ENCODE peak calls at places on chromosomes 4 and X, in seven cellular contexts. D is A549, M is H1, S is thoracic aorta, B is body of pancreas, Z is hepatocyte, U is uterus. K is an unnamed sample.

GRCh38 chr4:151034829-151035228 is 19.7 kb upstream of the LRBA start:
- DNase-seq in S (no peak), Z (no peak), B (no peak), M (no peak), U (no peak), D (no peak), K (no peak)

GRCh38 chr4:15848191-15848842 is 70.2 kb downstream of the CD38 start:
- DNase-seq in B (no peak), S (no peak), Z (no peak), M (no peak), D (no peak), U (no peak), K (no peak)

GRCh38 chr4:26589699-26590098 is 5.8 kb downstream of the TBC1D19 start:
- DNase-seq in B (peak), S (no peak), Z (no peak), D (no peak), M (no peak), U (no peak), K (no peak)

GRCh38 chrX:40175416-40176255 is 77.9 kb upstream of the BCOR start:
- DNase-seq in B (peak), M (peak), Z (peak), D (peak), U (peak), S (no peak), K (no peak)

GRCh38 chrX:38627683-38628082 is 66.3 kb downstream of the TSPAN7 start:
- DNase-seq in B (peak), M (no peak), S (no peak), D (peak), U (no peak), Z (peak), K (no peak)

GRCh38 chr4:183797445-183798248 is 107.5 kb upstream of the STOX2 start:
- DNase-seq in D (peak), B (peak), S (no peak), M (peak), U (no peak), Z (peak), K (no peak)

GRCh38 chrX:153554519-153555167 is 37.2 kb downstream of the ATP2B3 start:
- DNase-seq in D (peak), S (no peak), U (peak), Z (peak), B (peak), M (peak), K (peak)

GRCh38 chrX:54085666-54086065 is 41.4 kb upstream of the PHF8 start:
- DNase-seq in B (no peak), U (no peak), M (no peak), S (no peak), D (no peak), Z (no peak), K (no peak)

GRCh38 chrX:139691843-139692505 is 16.0 kb downstream of the MCF2 start:
- DNase-seq in M (peak), D (peak), B (peak), Z (peak), S (no peak), U (no peak), K (no peak)

GRCh38 chrX:136255543-136255942 is 4.3 kb upstream of the MAP7D3 start:
- DNase-seq in S (no peak), Z (no peak), B (no peak), M (no peak), U (no peak), D (no peak), K (no peak)

GRCh38 chr4:72286185-72286584 is 254.4 kb downstream of the NPFFR2 start:
- DNase-seq in D (peak), Z (peak), M (no peak), U (no peak), B (no peak), S (no peak), K (no peak)

GRCh38 chrX:53281321-53281822 is at the start of gene IQSEC2:
- DNase-seq in M (peak), S (peak), U (peak), B (peak), D (peak), Z (peak), K (peak)

GRCh38 chrX:118261136-118261535 is 84.8 kb upstream of the WDR44 start:
- DNase-seq in U (no peak), S (no peak), Z (no peak), M (no peak), D (no peak), B (no peak), K (no peak)

GRCh38 chr4:102713096-102713495 is 47.7 kb downstream of the MANBA start:
- DNase-seq in B (no peak), M (no peak), U (no peak), S (no peak), D (peak), Z (peak), K (no peak)

GRCh38 chr4:180156684-180157083 is 2086.5 kb upstream of the TENM3 start:
- DNase-seq in M (no peak), Z (no peak), U (no peak), D (no peak), S (no peak), B (no peak), K (no peak)

GRCh38 chrX:114071412-114071811 is 512.5 kb upstream of the HTR2C start:
- DNase-seq in Z (no peak), U (no peak), B (no peak), M (no peak), S (no peak), D (no peak), K (no peak)

GRCh38 chr4:25949166-25949748 is 35.2 kb downstream of the SMIM20 start:
- DNase-seq in M (no peak), Z (peak), D (peak), S (no peak), U (no peak), B (peak), K (no peak)

GRCh38 chr4:76637704-76638361 is 202.8 kb downstream of the SHROOM3 start:
- DNase-seq in U (no peak), B (no peak), S (no peak), Z (no peak), M (no peak), D (no peak), K (no peak)

GRCh38 chr4:81913427-81913878 is 441.7 kb upstream of the RASGEF1B start:
- DNase-seq in S (no peak), U (no peak), M (peak), Z (peak), D (peak), B (peak), K (peak)

GRCh38 chrX:28590394-28590793 is 3.1 kb downstream of the IL1RAPL1 start:
- DNase-seq in D (no peak), M (no peak), S (no peak), B (no peak), Z (no peak), U (no peak), K (no peak)

GRCh38 chr4:7018281-7018680 is 24.9 kb upstream of the TADA2B start:
- DNase-seq in U (no peak), D (no peak), S (no peak), Z (no peak), M (no peak), B (no peak), K (no peak)

GRCh38 chr4:87103691-87104187 is 116.7 kb downstream of the KLHL8 start:
- DNase-seq in Z (no peak), M (no peak), U (no peak), B (no peak), D (no peak), S (no peak), K (no peak)

GRCh38 chr4:7805533-7806079 is 134.1 kb downstream of the AFAP1 start:
- DNase-seq in D (peak), U (no peak), M (no peak), S (no peak), B (peak), Z (peak), K (peak)

GRCh38 chr4:54449999-54450398 is 207.8 kb upstream of the KIT start:
- DNase-seq in S (no peak), B (no peak), M (no peak), Z (no peak), U (no peak), D (no peak), K (no peak)

DNA sequence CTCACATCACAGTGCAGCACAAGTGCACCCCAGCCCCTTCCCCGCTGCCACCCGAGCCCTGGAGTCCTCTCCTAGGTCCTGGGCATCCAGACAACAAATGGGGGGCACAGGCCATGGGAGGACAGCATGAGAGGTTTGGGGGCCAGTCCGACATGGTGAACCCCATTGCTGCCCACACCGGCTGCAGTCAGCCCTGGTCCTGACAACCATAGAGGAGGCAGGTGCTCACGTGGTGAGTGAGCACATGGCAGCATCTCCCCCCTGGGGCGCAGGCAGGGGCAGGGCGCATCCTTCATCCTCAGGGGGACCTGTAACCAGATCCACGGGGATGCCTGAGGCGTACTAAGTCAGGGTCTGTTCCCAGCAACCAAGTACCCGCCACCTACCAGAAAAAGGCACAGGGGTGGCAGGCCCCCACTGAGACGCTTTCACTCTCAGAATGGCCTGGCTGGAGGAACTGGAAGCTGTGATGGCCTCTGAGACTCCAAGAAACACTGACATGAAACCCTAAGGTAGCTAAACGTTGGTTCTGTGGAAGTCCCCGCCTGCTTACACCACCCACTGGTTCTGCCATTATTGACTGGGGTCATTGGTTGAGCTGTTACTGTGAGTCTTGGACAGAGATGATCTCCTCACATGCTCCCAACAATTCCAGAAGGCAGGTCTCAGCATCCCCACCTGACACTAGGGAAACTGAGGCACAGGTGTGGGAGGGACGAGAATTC is 6.5 kb downstream of the ZFYVE28 start:
- DNase-seq in D (no peak), B (no peak), U (no peak), S (no peak), Z (no peak), M (no peak), K (no peak)
- H3K27ac ChIP-seq in D (peak), B (no peak), U (no peak), S (peak), Z (peak), M (no peak), K (no peak)

GRCh38 chr4:84499065-84499982 is at the start of gene NKX6-1:
- DNase-seq in B (peak), S (no peak), U (peak), Z (peak), M (peak), D (peak), K (no peak)
- H3K4me3 ChIP-seq in B (peak), S (peak), U (peak), Z (peak), M (peak), D (peak), K (peak)

DNA sequence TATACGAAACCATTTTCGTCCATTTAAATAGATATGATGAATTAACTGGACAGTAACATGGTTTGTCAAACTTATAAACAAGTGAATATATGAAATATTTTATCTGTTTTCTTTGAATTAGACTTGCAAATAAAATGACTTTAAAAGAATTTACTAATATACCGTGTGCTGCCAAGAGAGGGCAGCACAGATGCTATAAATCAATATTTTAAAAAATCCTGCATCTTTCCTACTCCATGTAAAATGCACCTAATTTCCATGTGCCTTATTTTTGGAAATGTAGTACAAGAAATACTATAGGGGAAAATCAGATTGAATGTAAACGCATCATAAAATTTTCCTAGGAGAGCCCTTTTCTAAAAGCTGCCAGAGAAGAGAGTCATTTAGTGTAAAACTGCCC is 62.2 kb downstream of the PRKX start:
- DNase-seq in U (no peak), S (no peak), M (no peak), B (no peak), Z (peak), D (peak), K (no peak)
- TF ChIP-seq CTCF in U (peak), S (peak), M (peak), B (peak), Z (peak), D (peak), K (peak)

GRCh38 chr4:185282968-185283367 is 73.6 kb downstream of the SNX25 start:
- DNase-seq in U (no peak), M (no peak), Z (no peak), D (peak), B (no peak), S (no peak), K (no peak)
- H3K27ac ChIP-seq in U (no peak), M (no peak), Z (no peak), D (peak), B (no peak), S (no peak), K (no peak)

DNA sequence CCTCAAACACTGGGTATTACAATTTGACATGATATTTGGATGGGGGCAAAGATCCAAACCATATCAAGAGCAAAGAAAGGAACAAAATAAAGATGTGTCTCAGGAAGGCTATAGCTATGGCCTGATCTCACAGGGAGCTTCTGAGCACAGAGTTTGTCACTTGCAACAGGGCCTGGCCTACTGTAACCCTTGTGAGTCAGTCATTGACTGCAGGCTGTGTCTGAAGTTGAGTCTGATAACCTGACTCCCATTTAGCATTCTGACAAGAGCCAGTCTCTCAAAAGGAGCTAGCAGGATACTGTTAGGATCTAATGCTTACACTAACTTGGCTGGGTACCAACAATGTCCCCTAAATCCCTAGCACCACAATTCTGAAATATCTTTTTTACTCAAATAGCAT is 612.5 kb upstream of the TECRL start:
- DNase-seq in B (no peak), S (no peak), Z (no peak), D (no peak), U (no peak), M (no peak), K (no peak)
- H3K4me3 ChIP-seq in B (no peak), S (no peak), Z (no peak), D (no peak), U (no peak), M (no peak), K (no peak)

DNA sequence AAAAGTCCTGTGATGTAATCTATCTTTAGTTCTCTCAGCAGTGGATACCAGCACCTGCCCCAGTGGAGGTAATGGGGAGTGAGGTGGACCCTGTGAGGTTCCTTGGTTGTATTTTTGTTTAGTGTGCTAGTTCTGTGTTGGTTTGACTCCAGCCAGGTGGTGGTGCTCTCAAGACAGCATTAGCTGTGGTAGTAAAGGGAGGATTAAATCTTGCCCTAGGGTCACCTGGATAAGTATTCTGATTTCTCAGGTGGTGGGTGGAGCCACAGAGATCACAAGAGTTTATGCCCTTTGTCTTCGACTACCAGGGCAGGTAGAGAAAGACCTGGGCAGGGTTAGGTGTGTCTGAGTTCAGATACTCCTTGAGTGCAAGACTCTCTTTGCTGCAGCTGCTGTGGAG is 176.3 kb upstream of the EDA2R start:
- DNase-seq in S (no peak), M (no peak), D (no peak), Z (no peak), U (no peak), B (no peak), K (no peak)
- TF ChIP-seq CTCF in S (no peak), M (no peak), D (no peak), Z (no peak), U (no peak), B (no peak), K (no peak)

GRCh38 chr4:37476691-37477090 is 209.5 kb downstream of the RELL1 start:
- DNase-seq in M (no peak), U (no peak), B (no peak), S (no peak), D (no peak), Z (no peak), K (no peak)

GRCh38 chr4:37476256-37476655 is 209.9 kb downstream of the RELL1 start:
- DNase-seq in Z (no peak), U (no peak), B (no peak), D (no peak), S (no peak), M (no peak), K (no peak)

GRCh38 chr4:37478151-37478550 is 208.0 kb downstream of the RELL1 start:
- DNase-seq in D (no peak), B (peak), M (no peak), U (no peak), S (no peak), Z (no peak), K (no peak)

GRCh38 chr4:37475776-37476175 is 210.4 kb downstream of the RELL1 start:
- DNase-seq in Z (no peak), S (no peak), D (no peak), B (no peak), U (no peak), M (no peak), K (no peak)

DNA sequence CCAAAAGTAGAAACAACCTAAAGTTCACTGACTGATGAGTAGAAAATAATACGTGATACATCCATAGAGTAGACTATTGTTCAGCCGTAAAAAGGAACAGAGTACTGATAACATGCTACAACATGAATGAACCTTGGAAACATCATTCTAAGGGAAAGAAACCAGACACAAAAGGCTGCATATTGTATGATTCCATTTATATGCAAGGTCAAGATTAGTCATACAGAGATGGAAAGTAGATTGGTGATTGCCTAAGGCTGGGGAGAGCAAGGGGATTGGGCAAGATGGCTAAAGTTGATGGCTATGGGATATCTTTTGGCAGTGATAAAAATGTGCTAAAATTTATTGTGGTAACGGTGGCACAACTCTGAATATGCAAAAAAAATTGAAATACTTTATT is 209.1 kb downstream of the RELL1 start:
- DNase-seq in B (no peak), D (no peak), S (no peak), M (no peak), Z (no peak), U (no peak), K (no peak)
- H3K27ac ChIP-seq in B (no peak), D (no peak), S (no peak), M (no peak), Z (no peak), U (no peak), K (no peak)

K was measured in AG04450.